ENCODE peak calls at places on chromosomes 6 and 20, in ten cellular contexts. One of them, this sample, is unnamed.

GRCh38 chr6:30685977-30686907 is at the start of gene PPP1R18:
- DNase-seq in mesendoderm: peak; percentile 57
- DNase-seq in CD8-positive, alpha-beta memory T cell: peak; percentile 68
- DNase-seq in fibroblast of mammary gland: peak; percentile 63
- DNase-seq in neuronal stem cell: no peak
- DNase-seq in amniotic stem cell: no peak
- DNase-seq in AML-193: peak; percentile 53
- DNase-seq in NCI-H2081: peak; percentile 24
- DNase-seq in T-cell: peak; percentile 80
- DNase-seq in EL: peak; percentile 79
- DNase-seq in this sample: peak; percentile 10

GRCh38 chr6:109424946-109425345 is 15.5 kb downstream of the PPIL6 start:
- DNase-seq in mesendoderm: no peak
- DNase-seq in CD8-positive, alpha-beta memory T cell: no peak
- DNase-seq in fibroblast of mammary gland: no peak
- DNase-seq in neuronal stem cell: no peak
- DNase-seq in amniotic stem cell: no peak
- DNase-seq in AML-193: no peak
- DNase-seq in NCI-H2081: no peak
- DNase-seq in T-cell: no peak
- DNase-seq in EL: no peak
- DNase-seq in this sample: no peak

GRCh38 chr6:4668271-4669179 is 107.7 kb upstream of the CDYL start:
- DNase-seq in mesendoderm: no peak
- DNase-seq in CD8-positive, alpha-beta memory T cell: no peak
- DNase-seq in fibroblast of mammary gland: peak; percentile 53
- DNase-seq in neuronal stem cell: no peak
- DNase-seq in amniotic stem cell: no peak
- DNase-seq in AML-193: no peak
- DNase-seq in NCI-H2081: no peak
- DNase-seq in T-cell: no peak
- DNase-seq in EL: peak; percentile 24
- DNase-seq in this sample: no peak

GRCh38 chr6:28089054-28089453 is 8.7 kb downstream of the ZNF165 start:
- DNase-seq in mesendoderm: peak; percentile 6
- DNase-seq in CD8-positive, alpha-beta memory T cell: no peak
- DNase-seq in fibroblast of mammary gland: no peak
- DNase-seq in neuronal stem cell: no peak
- DNase-seq in amniotic stem cell: no peak
- DNase-seq in AML-193: no peak
- DNase-seq in NCI-H2081: no peak
- DNase-seq in T-cell: no peak
- DNase-seq in EL: no peak
- DNase-seq in this sample: no peak

GRCh38 chr6:130293800-130294199 is 71.0 kb upstream of the SAMD3 start:
- DNase-seq in mesendoderm: peak; percentile 88
- DNase-seq in CD8-positive, alpha-beta memory T cell: peak; percentile 18
- DNase-seq in fibroblast of mammary gland: peak; percentile 77
- DNase-seq in neuronal stem cell: peak; percentile 31
- DNase-seq in amniotic stem cell: peak; percentile 39
- DNase-seq in AML-193: peak; percentile 25
- DNase-seq in NCI-H2081: no peak
- DNase-seq in T-cell: no peak
- DNase-seq in EL: peak; percentile 76
- DNase-seq in this sample: peak; percentile 31

GRCh38 chr6:162184465-162184864 is 543.1 kb downstream of the PRKN start:
- DNase-seq in mesendoderm: no peak
- DNase-seq in CD8-positive, alpha-beta memory T cell: no peak
- DNase-seq in fibroblast of mammary gland: no peak
- DNase-seq in neuronal stem cell: no peak
- DNase-seq in amniotic stem cell: no peak
- DNase-seq in AML-193: no peak
- DNase-seq in NCI-H2081: no peak
- DNase-seq in T-cell: no peak
- DNase-seq in EL: no peak
- DNase-seq in this sample: no peak

GRCh38 chr6:11427827-11428245 is 109.7 kb upstream of the TMEM170B start:
- DNase-seq in mesendoderm: no peak
- DNase-seq in CD8-positive, alpha-beta memory T cell: no peak
- DNase-seq in fibroblast of mammary gland: no peak
- DNase-seq in neuronal stem cell: no peak
- DNase-seq in amniotic stem cell: no peak
- DNase-seq in AML-193: no peak
- DNase-seq in NCI-H2081: no peak
- DNase-seq in T-cell: no peak
- DNase-seq in EL: peak; percentile 58
- DNase-seq in this sample: no peak

GRCh38 chr6:44004625-44005506 is 122.4 kb downstream of the MRPL14 start:
- DNase-seq in mesendoderm: no peak
- DNase-seq in CD8-positive, alpha-beta memory T cell: no peak
- DNase-seq in fibroblast of mammary gland: no peak
- DNase-seq in neuronal stem cell: no peak
- DNase-seq in amniotic stem cell: no peak
- DNase-seq in AML-193: no peak
- DNase-seq in NCI-H2081: no peak
- DNase-seq in T-cell: no peak
- DNase-seq in EL: peak; percentile 55
- DNase-seq in this sample: no peak

GRCh38 chr6:105509506-105510331 is 106.8 kb upstream of the PREP start:
- DNase-seq in mesendoderm: peak; percentile 53
- DNase-seq in CD8-positive, alpha-beta memory T cell: no peak
- DNase-seq in fibroblast of mammary gland: peak; percentile 30
- DNase-seq in neuronal stem cell: no peak
- DNase-seq in amniotic stem cell: no peak
- DNase-seq in AML-193: no peak
- DNase-seq in NCI-H2081: no peak
- DNase-seq in T-cell: no peak
- DNase-seq in EL: peak; percentile 52
- DNase-seq in this sample: no peak

GRCh38 chr20:18778993-18779392 is 34.6 kb upstream of the SCP2D1 start:
- DNase-seq in mesendoderm: peak; percentile 54
- DNase-seq in CD8-positive, alpha-beta memory T cell: no peak
- DNase-seq in fibroblast of mammary gland: no peak
- DNase-seq in neuronal stem cell: no peak
- DNase-seq in amniotic stem cell: no peak
- DNase-seq in AML-193: no peak
- DNase-seq in NCI-H2081: no peak
- DNase-seq in T-cell: no peak
- DNase-seq in EL: no peak
- DNase-seq in this sample: no peak

GRCh38 chr6:108115598-108116058 is 41.1 kb upstream of the OSTM1 start:
- DNase-seq in mesendoderm: peak; percentile 63
- DNase-seq in CD8-positive, alpha-beta memory T cell: no peak
- DNase-seq in fibroblast of mammary gland: peak; percentile 39
- DNase-seq in neuronal stem cell: peak; percentile 39
- DNase-seq in amniotic stem cell: no peak
- DNase-seq in AML-193: peak; percentile 13
- DNase-seq in NCI-H2081: no peak
- DNase-seq in T-cell: no peak
- DNase-seq in EL: peak; percentile 57
- DNase-seq in this sample: peak; percentile 30

GRCh38 chr6:20722442-20722841 is 188.2 kb downstream of the CDKAL1 start:
- DNase-seq in mesendoderm: no peak
- DNase-seq in CD8-positive, alpha-beta memory T cell: no peak
- DNase-seq in fibroblast of mammary gland: no peak
- DNase-seq in neuronal stem cell: no peak
- DNase-seq in amniotic stem cell: no peak
- DNase-seq in AML-193: no peak
- DNase-seq in NCI-H2081: no peak
- DNase-seq in T-cell: no peak
- DNase-seq in EL: no peak
- DNase-seq in this sample: no peak

GRCh38 chr20:14264869-14265268 is 72.5 kb downstream of the FLRT3 start:
- DNase-seq in mesendoderm: peak; percentile 66
- DNase-seq in CD8-positive, alpha-beta memory T cell: no peak
- DNase-seq in fibroblast of mammary gland: peak; percentile 53
- DNase-seq in neuronal stem cell: no peak
- DNase-seq in amniotic stem cell: peak; percentile 3
- DNase-seq in AML-193: no peak
- DNase-seq in NCI-H2081: no peak
- DNase-seq in T-cell: no peak
- DNase-seq in EL: peak; percentile 15
- DNase-seq in this sample: peak; percentile 11

GRCh38 chr6:28767691-28768090 is 156.1 kb downstream of the TRIM27 start:
- DNase-seq in mesendoderm: no peak
- DNase-seq in CD8-positive, alpha-beta memory T cell: no peak
- DNase-seq in fibroblast of mammary gland: no peak
- DNase-seq in neuronal stem cell: no peak
- DNase-seq in amniotic stem cell: no peak
- DNase-seq in AML-193: no peak
- DNase-seq in NCI-H2081: no peak
- DNase-seq in T-cell: no peak
- DNase-seq in EL: no peak
- DNase-seq in this sample: no peak

This sample was measured in LoVo.